ENCODE peak calls at places on chromosome 20, in six cellular contexts. M is stomach, F is neural crest cell, K is tibial nerve, W is choroid plexus epithelial cell, T is cardiac muscle cell. X is an unnamed sample.

GRCh38 chr20:59743767-59744485 is 139.6 kb downstream of the PHACTR3 start:
- DNase-seq in K (no peak), W (no peak), T (no peak), M (no peak), F (no peak), X (peak; percentile 72)

GRCh38 chr20:32195581-32195980 is 12.0 kb downstream of the PLAGL2 start:
- DNase-seq in M (peak; percentile 63), F (no peak), K (no peak), T (no peak), W (no peak), X (no peak)

GRCh38 chr20:38804682-38805501 is 605 bp upstream of the PPP1R16B start:
- DNase-seq in F (no peak), T (no peak), M (peak; percentile 43), W (no peak), K (no peak), X (no peak)

GRCh38 chr20:16641511-16641910 is 68.3 kb upstream of the KIF16B start:
- DNase-seq in F (no peak), T (no peak), K (no peak), M (no peak), W (no peak), X (no peak)

GRCh38 chr20:38919683-38920082 is 6.5 kb upstream of the FAM83D start:
- DNase-seq in K (no peak), M (no peak), W (no peak), T (no peak), F (no peak), X (no peak)

GRCh38 chr20:44651507-44652373 is at the start of gene ADA:
- DNase-seq in K (no peak), T (peak; percentile 84), F (peak; percentile 41), W (peak; percentile 32), M (peak; percentile 71), X (peak; percentile 83)

GRCh38 chr20:8670900-8671229 is 398.0 kb upstream of the PLCB4 start:
- DNase-seq in K (no peak), W (no peak), F (no peak), M (no peak), T (no peak), X (no peak)

GRCh38 chr20:17614176-17614811 is 44.4 kb downstream of the DSTN start:
- DNase-seq in F (no peak), M (peak; percentile 83), T (peak; percentile 27), K (peak; percentile 56), W (peak; percentile 53), X (no peak)

GRCh38 chr20:35040646-35041045 is 52.0 kb downstream of the TRPC4AP start:
- DNase-seq in W (no peak), K (no peak), T (no peak), M (no peak), F (no peak), X (no peak)

GRCh38 chr20:59342017-59342957 is 41.9 kb downstream of the EDN3 start:
- DNase-seq in K (no peak), F (no peak), M (no peak), T (no peak), W (no peak), X (no peak)

GRCh38 chr20:34528921-34529297 is 12.7 kb downstream of the DYNLRB1 start:
- DNase-seq in K (peak; percentile 45), F (no peak), T (no peak), M (peak; percentile 81), W (peak; percentile 21), X (no peak)

GRCh38 chr20:62908971-62909791 is 17.1 kb downstream of the DIDO1 start:
- DNase-seq in T (no peak), K (no peak), M (no peak), W (no peak), F (no peak), X (no peak)

GRCh38 chr20:64095455-64095854 is 11.3 kb upstream of the LKAAEAR1 start:
- DNase-seq in F (no peak), W (no peak), T (no peak), M (no peak), K (no peak), X (no peak)

GRCh38 chr20:6583134-6583738 is 184.2 kb upstream of the BMP2 start:
- DNase-seq in M (peak; percentile 49), F (peak; percentile 18), W (peak; percentile 78), K (peak; percentile 56), T (peak; percentile 79), X (peak; percentile 52)

GRCh38 chr20:49578436-49578835 is 10.5 kb upstream of the PTGIS start:
- DNase-seq in M (no peak), T (no peak), K (no peak), W (no peak), F (no peak), X (no peak)

GRCh38 chr20:49811825-49812462 is 684 bp upstream of the SLC9A8 start:
- DNase-seq in K (no peak), F (no peak), W (no peak), T (no peak), M (no peak), X (no peak)

GRCh38 chr20:8854566-8854965 is 214.3 kb upstream of the PLCB4 start:
- DNase-seq in M (no peak), K (peak; percentile 22), F (no peak), T (peak; percentile 5), W (peak; percentile 73), X (no peak)

DNA sequence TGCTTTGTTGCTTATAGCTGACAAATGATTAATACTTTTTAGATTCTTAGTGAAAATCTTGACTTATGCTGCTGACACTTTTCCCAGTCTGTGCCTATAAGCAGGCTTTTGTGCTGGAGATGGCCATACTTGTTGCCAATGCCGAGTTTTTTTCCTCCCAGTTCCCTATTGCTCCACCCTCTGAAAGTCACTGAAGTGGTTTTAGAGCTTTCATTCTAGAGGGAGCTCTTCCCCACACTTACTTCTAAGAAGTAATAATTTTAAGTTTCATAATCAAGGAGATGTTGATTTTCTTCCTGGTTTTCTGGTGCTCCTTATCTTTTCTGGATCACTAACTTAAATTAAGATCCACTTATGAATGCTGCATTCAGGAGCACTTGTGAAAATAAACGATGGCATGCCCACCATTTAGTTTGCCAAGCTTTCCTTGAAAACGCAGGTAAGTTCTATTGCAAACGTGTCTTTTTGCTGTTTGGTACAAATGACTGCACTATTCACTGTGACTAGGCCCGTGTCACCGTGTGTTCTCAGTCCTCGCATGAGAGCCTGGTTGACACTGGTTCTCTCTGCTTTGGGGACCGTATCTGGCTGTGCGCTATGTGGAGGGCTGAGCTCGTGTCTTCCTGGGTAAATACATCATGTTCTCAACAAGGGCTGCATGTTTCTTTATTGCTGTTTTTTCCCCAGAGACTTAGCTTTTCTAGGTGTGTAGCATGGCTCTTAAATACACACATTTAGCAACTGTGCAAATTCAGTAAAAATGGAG is 50.2 kb downstream of the GFRA4 start:
- DNase-seq in T (no peak), F (no peak), W (peak; percentile 41), K (no peak), M (no peak), X (no peak)
- TF ChIP-seq CTCF in T (no peak), F (no peak), W (peak; percentile 24), K (no peak), M (no peak), X (no peak)

GRCh38 chr20:25078662-25079061 is 3.3 kb downstream of the VSX1 start:
- DNase-seq in M (peak; percentile 4), K (no peak), T (no peak), W (no peak), F (no peak), X (no peak)

GRCh38 chr20:25079171-25079570 is 2.8 kb downstream of the VSX1 start:
- DNase-seq in M (peak; percentile 3), W (no peak), T (no peak), F (no peak), K (no peak), X (no peak)

GRCh38 chr20:25077610-25078169 is 4.3 kb downstream of the VSX1 start:
- DNase-seq in K (no peak), W (peak; percentile 53), F (no peak), T (no peak), M (peak; percentile 49), X (no peak)

GRCh38 chr20:25076201-25076600 is 5.7 kb downstream of the VSX1 start:
- DNase-seq in M (no peak), F (no peak), K (no peak), T (no peak), W (no peak), X (no peak)

GRCh38 chr20:25076731-25077609 is 5.0 kb downstream of the VSX1 start:
- DNase-seq in F (no peak), K (no peak), T (no peak), W (no peak), M (peak; percentile 19), X (peak; percentile 44)
- TF ChIP-seq CTCF in F (peak; percentile 24), K (no peak), T (peak; percentile 38), W (peak; percentile 47), M (no peak), X (no peak)

GRCh38 chr20:21125072-21125848 is 622 bp upstream of the KIZ start:
- DNase-seq in K (no peak), F (peak; percentile 26), W (peak; percentile 45), M (peak; percentile 51), T (peak; percentile 54), X (peak; percentile 12)
- TF ChIP-seq CTCF in K (no peak), F (peak; percentile 31), W (peak; percentile 24), M (no peak), T (peak; percentile 23), X (no peak)

GRCh38 chr20:37528442-37529213 is 952 bp upstream of the BLCAP start:
- DNase-seq in T (no peak), K (no peak), F (no peak), M (no peak), W (no peak), X (no peak)

GRCh38 chr20:37527638-37528441 is at the start of gene BLCAP:
- DNase-seq in T (peak; percentile 93), F (peak; percentile 90), W (peak; percentile 88), K (peak; percentile 90), M (peak; percentile 91), X (peak; percentile 92)

GRCh38 chr20:37526238-37526838 is 1.3 kb downstream of the BLCAP start:
- DNase-seq in K (no peak), F (no peak), M (no peak), T (peak; percentile 66), W (peak; percentile 70), X (peak; percentile 49)

GRCh38 chr20:37525810-37526209 is 1.9 kb downstream of the BLCAP start:
- DNase-seq in W (no peak), M (no peak), T (no peak), F (no peak), K (no peak), X (no peak)

GRCh38 chr20:37526839-37527637 is 638 bp downstream of the BLCAP start:
- DNase-seq in W (no peak), T (peak; percentile 65), K (no peak), F (no peak), M (peak; percentile 33), X (peak; percentile 45)
- TF ChIP-seq CTCF in W (no peak), T (no peak), K (no peak), F (no peak), M (no peak), X (no peak)

DNA sequence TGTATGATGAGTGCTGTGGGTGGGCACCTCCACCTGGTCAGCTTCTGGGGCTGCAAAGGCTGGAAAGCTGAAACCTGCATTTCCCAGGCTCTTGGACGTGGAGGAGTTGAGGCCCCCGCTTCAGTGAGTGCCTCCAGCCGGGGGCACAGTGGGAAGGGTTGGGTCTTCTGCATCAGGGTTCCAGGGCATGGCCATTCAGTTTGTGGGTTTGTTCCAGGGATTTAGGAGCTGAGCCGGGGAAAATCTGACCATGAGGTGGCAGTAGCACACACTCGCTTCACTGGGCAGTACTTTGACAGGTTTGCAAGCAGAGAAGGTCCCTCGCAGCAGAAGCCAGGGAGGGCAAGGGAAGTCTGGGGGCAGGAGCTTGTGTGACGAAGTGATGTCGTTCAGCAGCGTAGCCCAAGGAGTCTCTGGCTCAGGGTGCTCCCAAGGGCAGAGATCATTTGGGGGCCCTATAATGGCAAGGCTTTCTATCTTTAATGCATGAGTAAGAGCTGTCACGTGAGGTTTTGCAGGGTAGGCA is 69.5 kb upstream of the SULF2 start:
- DNase-seq in W (peak; percentile 81), M (no peak), T (peak; percentile 16), K (no peak), F (peak; percentile 41), X (peak; percentile 81)
- TF ChIP-seq CTCF in W (peak; percentile 80), M (no peak), T (peak; percentile 61), K (no peak), F (peak; percentile 51), X (peak; percentile 84)

X was measured in Calu3.